ENCODE peak calls at places on chromosomes 7 and 10, in eight cellular contexts. J is activated T-helper 1 cell treated with anti-CD3 and anti-CD28 coated beads, Interleukin-2, amount 50 U/mL, for 16 hours; A is lung; Y is NB4; L is epithelial cell of proximal tubule; M is M059J; P is fibroblast of the conjunctiva; S is upper lobe of right lung. R is an unnamed sample.

GRCh38 chr7:137994091-137994688 is 7.7 kb downstream of the CREB3L2 start:
- DNase-seq in Y (no peak), M (no peak), A (no peak), P (no peak), L (peak; percentile 62), J (no peak), S (no peak), R (no peak)

GRCh38 chr10:126433351-126433750 is 45.1 kb upstream of the ADAM12 start:
- DNase-seq in J (no peak), M (peak; percentile 97), S (no peak), Y (no peak), L (no peak), P (no peak), A (no peak), R (no peak)

GRCh38 chr10:1624240-1624639 is 113.1 kb downstream of the ADARB2 start:
- DNase-seq in Y (no peak), M (no peak), A (no peak), L (no peak), J (no peak), P (no peak), S (no peak), R (no peak)

GRCh38 chr10:4981722-4982471 is 18.7 kb downstream of the AKR1C1 start:
- DNase-seq in L (peak; percentile 51), J (no peak), P (peak; percentile 27), S (no peak), Y (peak; percentile 19), M (peak; percentile 50), A (peak; percentile 69), R (no peak)

GRCh38 chr10:77305650-77306632 is 331.7 kb downstream of the KCNMA1 start:
- DNase-seq in Y (no peak), M (peak; percentile 30), L (no peak), J (no peak), S (no peak), A (no peak), P (no peak), R (no peak)

GRCh38 chr10:7525314-7526016 is 114.6 kb upstream of the SFMBT2 start:
- DNase-seq in J (no peak), M (peak; percentile 49), A (peak; percentile 64), P (peak; percentile 68), Y (peak; percentile 65), S (no peak), L (peak; percentile 32), R (no peak)

GRCh38 chr10:86248062-86248461 is 118.5 kb downstream of the GRID1 start:
- DNase-seq in Y (no peak), A (no peak), L (no peak), P (no peak), M (no peak), S (no peak), J (no peak), R (no peak)

GRCh38 chr10:97062484-97062883 is 123.3 kb downstream of the SLIT1 start:
- DNase-seq in A (no peak), J (no peak), S (no peak), Y (no peak), L (no peak), P (no peak), M (no peak), R (no peak)

GRCh38 chr7:20862554-20862953 is 75.9 kb upstream of the SP8 start:
- DNase-seq in S (no peak), P (no peak), L (no peak), Y (no peak), J (no peak), A (no peak), M (no peak), R (no peak)

GRCh38 chr10:120963053-120963533 is 111.9 kb downstream of the WDR11 start:
- DNase-seq in Y (no peak), J (no peak), L (no peak), S (peak; percentile 91), A (peak; percentile 88), M (no peak), P (no peak), R (no peak)

GRCh38 chr7:128266891-128267839 is 26.1 kb downstream of the LEP start:
- DNase-seq in P (peak; percentile 77), J (no peak), M (peak; percentile 72), Y (no peak), A (peak; percentile 36), L (peak; percentile 20), S (peak; percentile 63), R (peak; percentile 81)

GRCh38 chr10:78507761-78508160 is 474.1 kb downstream of the RPS24 start:
- DNase-seq in Y (no peak), A (no peak), P (no peak), J (no peak), L (no peak), S (no peak), M (no peak), R (peak; percentile 71)

GRCh38 chr7:86932038-86932512 is 127.4 kb downstream of the ELAPOR2 start:
- DNase-seq in L (no peak), J (no peak), S (no peak), A (peak; percentile 46), P (peak; percentile 93), M (no peak), Y (peak; percentile 20), R (no peak)

GRCh38 chr7:55484241-55484640 is 88.1 kb downstream of the VOPP1 start:
- DNase-seq in Y (no peak), P (no peak), J (no peak), L (no peak), S (no peak), A (no peak), M (no peak), R (no peak)

GRCh38 chr7:44565795-44566559 is 7.7 kb downstream of the DDX56 start:
- DNase-seq in A (no peak), Y (peak; percentile 47), P (no peak), S (no peak), L (no peak), J (no peak), M (no peak), R (no peak)

GRCh38 chr10:28320799-28321198 is 17.9 kb upstream of the MPP7 start:
- DNase-seq in M (no peak), J (no peak), S (no peak), A (no peak), Y (no peak), L (no peak), P (no peak), R (no peak)

GRCh38 chr7:2787251-2787968 is 56.7 kb downstream of the GNA12 start:
- DNase-seq in P (no peak), S (no peak), Y (no peak), L (no peak), J (no peak), A (no peak), M (peak; percentile 91), R (peak; percentile 87)

GRCh38 chr7:38321515-38321944 is 48.1 kb upstream of the TARP start:
- DNase-seq in M (peak; percentile 64), L (no peak), Y (peak; percentile 68), A (no peak), S (no peak), P (peak; percentile 45), J (no peak), R (no peak)

GRCh38 chr7:131244259-131244852 is 83.3 kb upstream of the MKLN1 start:
- DNase-seq in J (no peak), A (no peak), L (peak; percentile 64), P (peak; percentile 86), M (peak; percentile 99), S (no peak), Y (peak; percentile 54), R (no peak)

R was measured in mesenteric fat pad.